ENCODE peak calls at places on chromosomes 16 and 17, in nine cellular contexts. R is EL, A is bronchial epithelial cell, Z is Daoy, N is foreskin melanocyte, B is CMK, M is right atrium auricular region, L is HuH-7, Y is WTC11. X is an unnamed sample.

GRCh38 chr17:75776399-75777242 is 8.0 kb upstream of the UNK start:
- DNase-seq in R (no peak), A (peak; percentile 41), Z (peak; percentile 13), N (no peak), B (no peak), M (no peak), L (no peak), Y (no peak), X (no peak)

GRCh38 chr16:76265434-76266045 is 11.7 kb upstream of the CNTNAP4 start:
- DNase-seq in R (peak; percentile 0), A (peak; percentile 11), Z (peak; percentile 35), N (peak; percentile 34), B (no peak), M (no peak), L (peak; percentile 15), Y (peak; percentile 74), X (no peak)

GRCh38 chr17:40452074-40452787 is 9.0 kb downstream of the IGFBP4 start:
- DNase-seq in R (peak; percentile 68), A (no peak), Z (peak; percentile 55), N (no peak), B (no peak), M (peak; percentile 77), L (no peak), Y (no peak), X (no peak)

GRCh38 chr16:79430129-79430789 is 170.3 kb downstream of the MAF start:
- DNase-seq in R (no peak), A (no peak), Z (no peak), N (no peak), B (no peak), M (no peak), L (no peak), Y (no peak), X (no peak)

GRCh38 chr16:12255919-12256665 is 279.6 kb downstream of the SNX29 start:
- DNase-seq in R (no peak), A (peak; percentile 63), Z (no peak), N (no peak), B (no peak), M (no peak), L (no peak), Y (no peak), X (no peak)

GRCh38 chr17:16882243-16882925 is 89.5 kb downstream of the TNFRSF13B start:
- DNase-seq in R (no peak), A (no peak), Z (no peak), N (no peak), B (no peak), M (peak; percentile 30), L (no peak), Y (no peak), X (no peak)

GRCh38 chr16:55411231-55411630 is 67.8 kb upstream of the MMP2 start:
- DNase-seq in R (peak; percentile 7), A (peak; percentile 5), Z (peak; percentile 45), N (no peak), B (no peak), M (no peak), L (no peak), Y (no peak), X (no peak)

GRCh38 chr16:85382717-85383118 is 230.4 kb upstream of the GSE1 start:
- DNase-seq in R (no peak), A (no peak), Z (no peak), N (no peak), B (no peak), M (no peak), L (no peak), Y (no peak), X (no peak)

GRCh38 chr16:30113031-30113710 is at the start of gene GDPD3:
- DNase-seq in R (peak; percentile 30), A (no peak), Z (peak; percentile 26), N (no peak), B (no peak), M (no peak), L (no peak), Y (no peak), X (no peak)

GRCh38 chr16:27462200-27462845 is 60.3 kb downstream of the IL21R start:
- DNase-seq in R (no peak), A (no peak), Z (no peak), N (no peak), B (no peak), M (no peak), L (no peak), Y (no peak), X (no peak)

GRCh38 chr16:695355-696089 is 5.3 kb upstream of the WDR24 start:
- DNase-seq in R (no peak), A (peak; percentile 63), Z (peak; percentile 57), N (no peak), B (no peak), M (no peak), L (no peak), Y (peak; percentile 68), X (no peak)

GRCh38 chr17:5832886-5833285 is 237.3 kb upstream of the WSCD1 start:
- DNase-seq in R (peak; percentile 59), A (peak; percentile 94), Z (peak; percentile 89), N (no peak), B (no peak), M (no peak), L (no peak), Y (no peak), X (no peak)

GRCh38 chr16:19844945-19845641 is 39.6 kb downstream of the GPRC5B start:
- DNase-seq in R (peak; percentile 81), A (no peak), Z (peak; percentile 50), N (peak; percentile 87), B (no peak), M (no peak), L (no peak), Y (no peak), X (no peak)